ENCODE peak calls at places on chromosome 14, in ten cellular contexts. P is tibial nerve, N is stromal cell of bone marrow, Y is mesothelial cell of epicardium, Z is amniotic stem cell, E is astrocyte, S is neural crest cell, D is CD14-positive monocyte, X is HEK293T, C is ACHN. T is an unnamed sample.

GRCh38 chr14:35444104-35444503 is 39.6 kb upstream of the NFKBIA start:
- DNase-seq in P (no peak), N (no peak), Y (no peak), Z (no peak), E (no peak), S (no peak), D (no peak), X (no peak), C (no peak), T (no peak)

GRCh38 chr14:22220427-22220826 is 368.6 kb downstream of the DAD1 start:
- DNase-seq in P (no peak), N (peak), Y (no peak), Z (peak), E (peak), S (no peak), D (no peak), X (no peak), C (no peak), T (peak)

GRCh38 chr14:94636744-94637412 is 24.7 kb downstream of the SERPINA3 start:
- DNase-seq in P (no peak), N (no peak), Y (no peak), Z (no peak), E (no peak), S (no peak), D (no peak), X (no peak), C (peak), T (no peak)

GRCh38 chr14:45757655-45758054 is 504.7 kb upstream of the MIS18BP1 start:
- DNase-seq in P (no peak), N (no peak), Y (no peak), Z (no peak), E (no peak), S (no peak), D (no peak), X (no peak), C (no peak), T (no peak)

GRCh38 chr14:25820368-25820767 is 770.4 kb upstream of the STXBP6 start:
- DNase-seq in P (no peak), N (no peak), Y (no peak), Z (no peak), E (no peak), S (no peak), D (no peak), X (no peak), C (no peak), T (no peak)

GRCh38 chr14:103711516-103712431 is 3.5 kb downstream of the XRCC3 start:
- DNase-seq in P (no peak), N (no peak), Y (no peak), Z (no peak), E (no peak), S (no peak), D (no peak), X (no peak), C (no peak), T (no peak)

GRCh38 chr14:41285193-41285748 is 321.4 kb upstream of the LRFN5 start:
- DNase-seq in P (peak), N (peak), Y (peak), Z (no peak), E (peak), S (peak), D (no peak), X (peak), C (peak), T (peak)

GRCh38 chr14:95895720-95896119 is 19.1 kb downstream of the TUNAR start:
- DNase-seq in P (no peak), N (no peak), Y (no peak), Z (no peak), E (no peak), S (no peak), D (no peak), X (peak), C (peak), T (peak)

GRCh38 chr14:101862177-101862576 is 100.7 kb downstream of the PPP2R5C start:
- DNase-seq in P (no peak), N (peak), Y (no peak), Z (no peak), E (peak), S (no peak), D (no peak), X (no peak), C (peak), T (peak)

GRCh38 chr14:104332634-104333270 is 194.4 kb downstream of the KIF26A start:
- DNase-seq in P (peak), N (no peak), Y (peak), Z (no peak), E (no peak), S (no peak), D (no peak), X (no peak), C (no peak), T (no peak)

GRCh38 chr14:103581206-103581605 is 18.4 kb downstream of the COA8 start:
- DNase-seq in P (no peak), N (no peak), Y (no peak), Z (no peak), E (no peak), S (no peak), D (no peak), X (no peak), C (no peak), T (no peak)

GRCh38 chr14:96554315-96554910 is 52.2 kb downstream of the PAPOLA start:
- DNase-seq in P (no peak), N (no peak), Y (no peak), Z (no peak), E (no peak), S (no peak), D (no peak), X (no peak), C (no peak), T (no peak)

GRCh38 chr14:94897092-94897491 is 127.2 kb upstream of the GSC start:
- DNase-seq in P (no peak), N (peak), Y (no peak), Z (no peak), E (peak), S (no peak), D (no peak), X (no peak), C (no peak), T (peak)

GRCh38 chr14:100262545-100262944 is 23.6 kb downstream of the YY1 start:
- DNase-seq in P (no peak), N (no peak), Y (no peak), Z (no peak), E (no peak), S (no peak), D (no peak), X (no peak), C (no peak), T (no peak)

GRCh38 chr14:65224799-65225198 is 122.5 kb upstream of the MAX start:
- DNase-seq in P (no peak), N (no peak), Y (no peak), Z (no peak), E (no peak), S (no peak), D (no peak), X (no peak), C (no peak), T (no peak)

GRCh38 chr14:101780887-101781239 is 19.4 kb downstream of the PPP2R5C start:
- DNase-seq in P (no peak), N (no peak), Y (no peak), Z (no peak), E (no peak), S (no peak), D (no peak), X (no peak), C (no peak), T (no peak)

GRCh38 chr14:55062517-55063351 is 11.3 kb downstream of the MAPK1IP1L start:
- DNase-seq in P (no peak), N (no peak), Y (no peak), Z (no peak), E (no peak), S (no peak), D (no peak), X (no peak), C (no peak), T (no peak)

GRCh38 chr14:95363468-95363954 is 43.8 kb upstream of the CLMN start:
- DNase-seq in P (no peak), N (no peak), Y (no peak), Z (no peak), E (no peak), S (no peak), D (no peak), X (no peak), C (no peak), T (no peak)

GRCh38 chr14:74563621-74564159 is 48.3 kb downstream of the LTBP2 start:
- DNase-seq in P (no peak), N (no peak), Y (no peak), Z (no peak), E (no peak), S (no peak), D (no peak), X (no peak), C (no peak), T (no peak)

GRCh38 chr14:97924922-97925613 is 1127.9 kb downstream of the VRK1 start:
- DNase-seq in P (no peak), N (no peak), Y (no peak), Z (no peak), E (no peak), S (no peak), D (no peak), X (no peak), C (no peak), T (no peak)

GRCh38 chr14:75612157-75612556 is 33.7 kb downstream of the FLVCR2 start:
- DNase-seq in P (no peak), N (no peak), Y (no peak), Z (no peak), E (no peak), S (no peak), D (no peak), X (no peak), C (no peak), T (no peak)

GRCh38 chr14:102993523-102993922 is 63.8 kb downstream of the CDC42BPB start:
- DNase-seq in P (no peak), N (no peak), Y (no peak), Z (peak), E (peak), S (no peak), D (no peak), X (no peak), C (peak), T (peak)

GRCh38 chr14:71372411-71372838 is 465.2 kb downstream of the PCNX1 start:
- DNase-seq in P (no peak), N (no peak), Y (no peak), Z (no peak), E (peak), S (no peak), D (no peak), X (no peak), C (peak), T (peak)

GRCh38 chr14:79631276-79631675 is 580.0 kb downstream of the DIO2 start:
- DNase-seq in P (no peak), N (no peak), Y (no peak), Z (no peak), E (no peak), S (no peak), D (no peak), X (no peak), C (no peak), T (no peak)

GRCh38 chr14:104322531-104323466 is 184.4 kb downstream of the KIF26A start:
- DNase-seq in P (no peak), N (no peak), Y (no peak), Z (no peak), E (no peak), S (no peak), D (no peak), X (no peak), C (no peak), T (no peak)

GRCh38 chr14:96090441-96091148 is 51.4 kb downstream of the C14orf132 start:
- DNase-seq in P (peak), N (peak), Y (peak), Z (no peak), E (peak), S (no peak), D (no peak), X (no peak), C (no peak), T (no peak)

GRCh38 chr14:42806909-42807315 is 1200.2 kb downstream of the LRFN5 start:
- DNase-seq in P (no peak), N (peak), Y (no peak), Z (no peak), E (peak), S (no peak), D (no peak), X (no peak), C (no peak), T (no peak)

GRCh38 chr14:76772300-76773187 is 11.3 kb downstream of the VASH1 start:
- DNase-seq in P (peak), N (no peak), Y (peak), Z (no peak), E (peak), S (peak), D (no peak), X (no peak), C (no peak), T (no peak)

GRCh38 chr14:50955373-50956043 is 11.2 kb upstream of the PYGL start:
- DNase-seq in P (peak), N (peak), Y (no peak), Z (peak), E (peak), S (no peak), D (peak), X (peak), C (peak), T (peak)

GRCh38 chr14:97458302-97459137 is 661.3 kb downstream of the VRK1 start:
- DNase-seq in P (no peak), N (no peak), Y (peak), Z (no peak), E (no peak), S (peak), D (no peak), X (no peak), C (no peak), T (no peak)

GRCh38 chr14:93100570-93100969 is 15.2 kb downstream of the ITPK1 start:
- DNase-seq in P (no peak), N (no peak), Y (no peak), Z (no peak), E (no peak), S (no peak), D (no peak), X (no peak), C (no peak), T (no peak)

GRCh38 chr14:59370158-59370557 is 95.0 kb downstream of the GPR135 start:
- DNase-seq in P (no peak), N (no peak), Y (no peak), Z (no peak), E (no peak), S (no peak), D (no peak), X (no peak), C (no peak), T (no peak)

GRCh38 chr14:89947344-89947743 is 7.2 kb downstream of the EFCAB11 start:
- DNase-seq in P (no peak), N (no peak), Y (no peak), Z (no peak), E (no peak), S (no peak), D (no peak), X (no peak), C (no peak), T (no peak)

GRCh38 chr14:64703393-64704144 is 655 bp upstream of the PLEKHG3 start:
- DNase-seq in P (no peak), N (no peak), Y (no peak), Z (no peak), E (peak), S (no peak), D (no peak), X (no peak), C (peak), T (no peak)

GRCh38 chr14:55123101-55123500 is 6.0 kb upstream of the LGALS3 start:
- DNase-seq in P (no peak), N (peak), Y (no peak), Z (peak), E (peak), S (no peak), D (no peak), X (no peak), C (peak), T (no peak)

GRCh38 chr14:48398675-48399282 is 723.4 kb upstream of the MDGA2 start:
- DNase-seq in P (peak), N (peak), Y (no peak), Z (no peak), E (peak), S (peak), D (no peak), X (peak), C (peak), T (peak)

GRCh38 chr14:45091696-45092095 is 7.8 kb downstream of the PRPF39 start:
- DNase-seq in P (no peak), N (no peak), Y (no peak), Z (no peak), E (peak), S (no peak), D (no peak), X (no peak), C (no peak), T (peak)